ENCODE peak calls at places on chromosomes 6 and 20, in four cellular contexts. N is GOT3, U is M059J, F is H54. G is an unnamed sample.

GRCh38 chr6:73878403-73878802 is 182.4 kb downstream of the CD109 start:
- DNase-seq in N (no peak), U (no peak), F (no peak), G (no peak)

GRCh38 chr20:20363449-20364015 is 4.4 kb upstream of the INSM1 start:
- DNase-seq in N (no peak), U (no peak), F (no peak), G (peak; percentile 62)

GRCh38 chr6:89007209-89008001 is 44.0 kb upstream of the RNGTT start:
- DNase-seq in N (no peak), U (peak; percentile 76), F (no peak), G (no peak)

GRCh38 chr6:34723203-34723602 is 26.6 kb upstream of the ILRUN start:
- DNase-seq in N (no peak), U (peak; percentile 61), F (no peak), G (no peak)

GRCh38 chr20:61814244-61814643 is 251.4 kb downstream of the TAF4 start:
- DNase-seq in N (no peak), U (no peak), F (no peak), G (no peak)

GRCh38 chr6:153210083-153210482 is 79.0 kb upstream of the RGS17 start:
- DNase-seq in N (no peak), U (peak; percentile 28), F (no peak), G (no peak)

GRCh38 chr20:717817-718216 is 42.2 kb upstream of the SCRT2 start:
- DNase-seq in N (no peak), U (no peak), F (no peak), G (no peak)

GRCh38 chr6:22877946-22878705 is 308.8 kb downstream of the HDGFL1 start:
- DNase-seq in N (no peak), U (peak; percentile 74), F (no peak), G (no peak)

GRCh38 chr6:125611573-125612399 is 137.6 kb upstream of the HEY2 start:
- DNase-seq in N (no peak), U (peak; percentile 24), F (no peak), G (no peak)

GRCh38 chr6:121596441-121596840 is 161.0 kb downstream of the GJA1 start:
- DNase-seq in N (no peak), U (peak; percentile 26), F (no peak), G (no peak)

GRCh38 chr6:129501401-129502051 is 208.5 kb downstream of the ARHGAP18 start:
- DNase-seq in N (no peak), U (peak; percentile 99), F (peak; percentile 29), G (no peak)

GRCh38 chr6:122798099-122798641 is 9.1 kb downstream of the SMPDL3A start:
- DNase-seq in N (no peak), U (peak; percentile 86), F (peak; percentile 4), G (no peak)

GRCh38 chr6:84426002-84426705 is 198.7 kb upstream of the CEP162 start:
- DNase-seq in N (no peak), U (no peak), F (no peak), G (no peak)

GRCh38 chr6:22737331-22737730 is 168.0 kb downstream of the HDGFL1 start:
- DNase-seq in N (no peak), U (peak; percentile 60), F (no peak), G (peak; percentile 43)

GRCh38 chr6:134698228-134698627 is 251.7 kb downstream of the ALDH8A1 start:
- DNase-seq in N (no peak), U (no peak), F (no peak), G (no peak)

GRCh38 chr6:106995640-106996039 is 21.1 kb upstream of the CD24 start:
- DNase-seq in N (no peak), U (no peak), F (no peak), G (no peak)

GRCh38 chr6:16228709-16229665 is 9.4 kb upstream of the GMPR start:
- DNase-seq in N (no peak), U (peak; percentile 52), F (no peak), G (no peak)

GRCh38 chr6:14265049-14266021 is 147.8 kb downstream of the CD83 start:
- DNase-seq in N (no peak), U (no peak), F (no peak), G (no peak)

GRCh38 chr6:16743661-16744210 is 17.5 kb downstream of the ATXN1 start:
- DNase-seq in N (no peak), U (no peak), F (no peak), G (no peak)

GRCh38 chr6:24980507-24981384 is 45.0 kb upstream of the RIPOR2 start:
- DNase-seq in N (no peak), U (peak; percentile 45), F (no peak), G (no peak)

GRCh38 chr6:149041953-149042352 is 275.6 kb upstream of the TAB2 start:
- DNase-seq in N (no peak), U (no peak), F (no peak), G (no peak)

GRCh38 chr20:57507477-57507876 is 17.5 kb downstream of the CTCFL start:
- DNase-seq in N (no peak), U (peak; percentile 55), F (no peak), G (no peak)

GRCh38 chr6:74871757-74872156 is 334.1 kb downstream of the COL12A1 start:
- DNase-seq in N (no peak), U (peak; percentile 91), F (no peak), G (no peak)

GRCh38 chr6:87837876-87838275 is 135.8 kb upstream of the AKIRIN2 start:
- DNase-seq in N (no peak), U (no peak), F (no peak), G (no peak)

G was measured in NCI-H446.